ENCODE peak calls at places on chromosome X, in six cellular contexts. One of them, this sample, is unnamed.

GRCh38 chrX:826448-826847 is 195.9 kb downstream of the SHOX start:
- DNase-seq in endothelial cell of umbilical vein: no peak
- DNase-seq in upper lobe of right lung: no peak
- DNase-seq in SJSA1: no peak
- DNase-seq in tibial nerve: no peak
- DNase-seq in A549: no peak
- DNase-seq in this sample: no peak

GRCh38 chrX:13506574-13506973 is 62.8 kb upstream of the EGFL6 start:
- DNase-seq in endothelial cell of umbilical vein: peak; percentile 34
- DNase-seq in upper lobe of right lung: no peak
- DNase-seq in SJSA1: peak; percentile 39
- DNase-seq in tibial nerve: no peak
- DNase-seq in A549: peak; percentile 31
- DNase-seq in this sample: peak; percentile 76

GRCh38 chrX:136975642-136976518 is 57.9 kb downstream of the GPR101 start:
- DNase-seq in endothelial cell of umbilical vein: no peak
- DNase-seq in upper lobe of right lung: no peak
- DNase-seq in SJSA1: no peak
- DNase-seq in tibial nerve: no peak
- DNase-seq in A549: no peak
- DNase-seq in this sample: peak; percentile 96

GRCh38 chrX:114959729-114960128 is 57.7 kb downstream of the IL13RA2 start:
- DNase-seq in endothelial cell of umbilical vein: no peak
- DNase-seq in upper lobe of right lung: no peak
- DNase-seq in SJSA1: no peak
- DNase-seq in tibial nerve: no peak
- DNase-seq in A549: no peak
- DNase-seq in this sample: no peak

GRCh38 chrX:19670854-19671620 is 155.7 kb upstream of the MAP3K15 start:
- DNase-seq in endothelial cell of umbilical vein: peak; percentile 48
- DNase-seq in upper lobe of right lung: no peak
- DNase-seq in SJSA1: peak; percentile 67
- DNase-seq in tibial nerve: peak; percentile 19
- DNase-seq in A549: peak; percentile 55
- DNase-seq in this sample: no peak

GRCh38 chrX:149950681-149951080 is 12.4 kb upstream of the EOLA2 start:
- DNase-seq in endothelial cell of umbilical vein: peak; percentile 62
- DNase-seq in upper lobe of right lung: no peak
- DNase-seq in SJSA1: peak; percentile 40
- DNase-seq in tibial nerve: no peak
- DNase-seq in A549: peak; percentile 40
- DNase-seq in this sample: peak; percentile 64

GRCh38 chrX:149392896-149393295 is 112.2 kb downstream of the IDS start:
- DNase-seq in endothelial cell of umbilical vein: no peak
- DNase-seq in upper lobe of right lung: no peak
- DNase-seq in SJSA1: no peak
- DNase-seq in tibial nerve: no peak
- DNase-seq in A549: no peak
- DNase-seq in this sample: no peak

GRCh38 chrX:12372111-12372510 is 233.8 kb downstream of the FRMPD4 start:
- DNase-seq in endothelial cell of umbilical vein: no peak
- DNase-seq in upper lobe of right lung: no peak
- DNase-seq in SJSA1: no peak
- DNase-seq in tibial nerve: no peak
- DNase-seq in A549: no peak
- DNase-seq in this sample: no peak

GRCh38 chrX:50680990-50681389 is 133.0 kb downstream of the SHROOM4 start:
- DNase-seq in endothelial cell of umbilical vein: peak; percentile 63
- DNase-seq in upper lobe of right lung: no peak
- DNase-seq in SJSA1: no peak
- DNase-seq in tibial nerve: no peak
- DNase-seq in A549: no peak
- DNase-seq in this sample: peak; percentile 9

GRCh38 chrX:15299945-15300851 is 15.2 kb downstream of the ASB11 start:
- DNase-seq in endothelial cell of umbilical vein: peak; percentile 53
- DNase-seq in upper lobe of right lung: no peak
- DNase-seq in SJSA1: no peak
- DNase-seq in tibial nerve: no peak
- DNase-seq in A549: peak; percentile 25
- DNase-seq in this sample: peak; percentile 19

GRCh38 chrX:134144231-134144630 is 92.8 kb upstream of the CCDC160 start:
- DNase-seq in endothelial cell of umbilical vein: peak; percentile 4
- DNase-seq in upper lobe of right lung: no peak
- DNase-seq in SJSA1: no peak
- DNase-seq in tibial nerve: no peak
- DNase-seq in A549: peak; percentile 1
- DNase-seq in this sample: peak; percentile 36

GRCh38 chrX:73401591-73402266 is 45.1 kb upstream of the CDX4 start:
- DNase-seq in endothelial cell of umbilical vein: no peak
- DNase-seq in upper lobe of right lung: no peak
- DNase-seq in SJSA1: no peak
- DNase-seq in tibial nerve: no peak
- DNase-seq in A549: no peak
- DNase-seq in this sample: no peak

GRCh38 chrX:18616688-18617087 is 55.2 kb downstream of the RS1 start:
- DNase-seq in endothelial cell of umbilical vein: no peak
- DNase-seq in upper lobe of right lung: no peak
- DNase-seq in SJSA1: no peak
- DNase-seq in tibial nerve: no peak
- DNase-seq in A549: no peak
- DNase-seq in this sample: no peak

GRCh38 chrX:11352296-11352741 is 59.1 kb downstream of the AMELX start:
- DNase-seq in endothelial cell of umbilical vein: no peak
- DNase-seq in upper lobe of right lung: no peak
- DNase-seq in SJSA1: no peak
- DNase-seq in tibial nerve: no peak
- DNase-seq in A549: no peak
- DNase-seq in this sample: no peak

GRCh38 chrX:47796433-47796906 is 40.2 kb upstream of the ZNF81 start:
- DNase-seq in endothelial cell of umbilical vein: no peak
- DNase-seq in upper lobe of right lung: no peak
- DNase-seq in SJSA1: no peak
- DNase-seq in tibial nerve: no peak
- DNase-seq in A549: no peak
- DNase-seq in this sample: no peak

GRCh38 chrX:96591418-96591817 is 93.2 kb upstream of the DIAPH2 start:
- DNase-seq in endothelial cell of umbilical vein: no peak
- DNase-seq in upper lobe of right lung: no peak
- DNase-seq in SJSA1: no peak
- DNase-seq in tibial nerve: no peak
- DNase-seq in A549: no peak
- DNase-seq in this sample: no peak

GRCh38 chrX:120625366-120625765 is 4.5 kb downstream of the C1GALT1C1 start:
- DNase-seq in endothelial cell of umbilical vein: no peak
- DNase-seq in upper lobe of right lung: no peak
- DNase-seq in SJSA1: no peak
- DNase-seq in tibial nerve: no peak
- DNase-seq in A549: no peak
- DNase-seq in this sample: no peak

GRCh38 chrX:12563121-12563520 is 228.1 kb upstream of the PRPS2 start:
- DNase-seq in endothelial cell of umbilical vein: no peak
- DNase-seq in upper lobe of right lung: no peak
- DNase-seq in SJSA1: no peak
- DNase-seq in tibial nerve: no peak
- DNase-seq in A549: no peak
- DNase-seq in this sample: no peak

GRCh38 chrX:105820247-105820646 is 2.1 kb upstream of the NRK start:
- DNase-seq in endothelial cell of umbilical vein: no peak
- DNase-seq in upper lobe of right lung: no peak
- DNase-seq in SJSA1: no peak
- DNase-seq in tibial nerve: no peak
- DNase-seq in A549: no peak
- DNase-seq in this sample: no peak

GRCh38 chrX:12973561-12974216 is 1.2 kb upstream of the TMSB4X start:
- DNase-seq in endothelial cell of umbilical vein: peak; percentile 37
- DNase-seq in upper lobe of right lung: peak; percentile 64
- DNase-seq in SJSA1: no peak
- DNase-seq in tibial nerve: no peak
- DNase-seq in A549: no peak
- DNase-seq in this sample: peak; percentile 70

GRCh38 chrX:129772796-129773431 is 6.8 kb upstream of the SASH3 start:
- DNase-seq in endothelial cell of umbilical vein: no peak
- DNase-seq in upper lobe of right lung: peak; percentile 88
- DNase-seq in SJSA1: no peak
- DNase-seq in tibial nerve: no peak
- DNase-seq in A549: no peak
- DNase-seq in this sample: no peak

GRCh38 chrX:55033429-55033828 is 2.7 kb upstream of the ALAS2 start:
- DNase-seq in endothelial cell of umbilical vein: no peak
- DNase-seq in upper lobe of right lung: no peak
- DNase-seq in SJSA1: no peak
- DNase-seq in tibial nerve: no peak
- DNase-seq in A549: no peak
- DNase-seq in this sample: no peak

GRCh38 chrX:19839770-19840254 is 47.6 kb downstream of the SH3KBP1 start:
- DNase-seq in endothelial cell of umbilical vein: no peak
- DNase-seq in upper lobe of right lung: no peak
- DNase-seq in SJSA1: no peak
- DNase-seq in tibial nerve: no peak
- DNase-seq in A549: no peak
- DNase-seq in this sample: no peak

GRCh38 chrX:112844250-112844649 is 3.6 kb upstream of the AMOT start:
- DNase-seq in endothelial cell of umbilical vein: no peak
- DNase-seq in upper lobe of right lung: no peak
- DNase-seq in SJSA1: no peak
- DNase-seq in tibial nerve: no peak
- DNase-seq in A549: no peak
- DNase-seq in this sample: no peak

GRCh38 chrX:29461039-29461438 is 754.3 kb upstream of the MAGEB2 start:
- DNase-seq in endothelial cell of umbilical vein: no peak
- DNase-seq in upper lobe of right lung: no peak
- DNase-seq in SJSA1: no peak
- DNase-seq in tibial nerve: no peak
- DNase-seq in A549: no peak
- DNase-seq in this sample: no peak

GRCh38 chrX:68433981-68434299 is 645 bp upstream of the OPHN1 start:
- DNase-seq in endothelial cell of umbilical vein: no peak
- DNase-seq in upper lobe of right lung: no peak
- DNase-seq in SJSA1: no peak
- DNase-seq in tibial nerve: no peak
- DNase-seq in A549: no peak
- DNase-seq in this sample: no peak
- H3K4me3 ChIP-seq in endothelial cell of umbilical vein: peak overlapping the region; percentile 59
- H3K4me3 ChIP-seq in upper lobe of right lung: peak overlapping the region; percentile 67
- H3K4me3 ChIP-seq in SJSA1: peak overlapping the region; percentile 53
- H3K4me3 ChIP-seq in tibial nerve: peak overlapping the region; percentile 71
- H3K4me3 ChIP-seq in A549: peak overlapping the region; percentile 60
- H3K4me3 ChIP-seq in this sample: peak overlapping the region; percentile 55

DNA sequence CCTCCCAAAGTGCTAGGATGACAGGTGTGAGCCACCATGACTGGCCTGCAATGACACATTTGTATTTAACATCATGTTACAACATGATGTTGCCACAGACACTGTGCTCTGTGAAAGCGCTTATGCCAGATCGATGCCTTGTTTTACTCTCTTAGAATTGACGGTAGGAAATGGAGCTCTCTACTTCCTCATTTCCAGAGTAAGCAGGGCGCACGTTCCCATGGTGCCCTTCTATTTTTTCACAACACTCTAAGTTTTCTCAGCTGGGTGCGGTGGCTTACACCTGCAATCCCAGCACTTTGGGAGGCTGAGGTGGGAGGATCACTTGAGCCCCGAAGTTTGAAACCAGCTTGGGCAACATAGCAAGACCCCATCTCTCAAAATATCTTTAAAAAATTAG is 60.7 kb upstream of the DHRSX start:
- DNase-seq in endothelial cell of umbilical vein: no peak
- DNase-seq in upper lobe of right lung: no peak
- DNase-seq in SJSA1: no peak
- DNase-seq in tibial nerve: no peak
- DNase-seq in A549: no peak
- DNase-seq in this sample: no peak
- H3K4me1 ChIP-seq in endothelial cell of umbilical vein: no peaks in the 10 kb centered on the region
- H3K4me1 ChIP-seq in upper lobe of right lung: no peaks in the 10 kb centered on the region
- H3K4me1 ChIP-seq in SJSA1: no peaks in the 10 kb centered on the region
- H3K4me1 ChIP-seq in tibial nerve: no peaks in the 10 kb centered on the region
- H3K4me1 ChIP-seq in A549: peaks cover 12% of the 10 kb centered on the region
- H3K4me1 ChIP-seq in this sample: peaks cover 9% of the 10 kb centered on the region

DNA sequence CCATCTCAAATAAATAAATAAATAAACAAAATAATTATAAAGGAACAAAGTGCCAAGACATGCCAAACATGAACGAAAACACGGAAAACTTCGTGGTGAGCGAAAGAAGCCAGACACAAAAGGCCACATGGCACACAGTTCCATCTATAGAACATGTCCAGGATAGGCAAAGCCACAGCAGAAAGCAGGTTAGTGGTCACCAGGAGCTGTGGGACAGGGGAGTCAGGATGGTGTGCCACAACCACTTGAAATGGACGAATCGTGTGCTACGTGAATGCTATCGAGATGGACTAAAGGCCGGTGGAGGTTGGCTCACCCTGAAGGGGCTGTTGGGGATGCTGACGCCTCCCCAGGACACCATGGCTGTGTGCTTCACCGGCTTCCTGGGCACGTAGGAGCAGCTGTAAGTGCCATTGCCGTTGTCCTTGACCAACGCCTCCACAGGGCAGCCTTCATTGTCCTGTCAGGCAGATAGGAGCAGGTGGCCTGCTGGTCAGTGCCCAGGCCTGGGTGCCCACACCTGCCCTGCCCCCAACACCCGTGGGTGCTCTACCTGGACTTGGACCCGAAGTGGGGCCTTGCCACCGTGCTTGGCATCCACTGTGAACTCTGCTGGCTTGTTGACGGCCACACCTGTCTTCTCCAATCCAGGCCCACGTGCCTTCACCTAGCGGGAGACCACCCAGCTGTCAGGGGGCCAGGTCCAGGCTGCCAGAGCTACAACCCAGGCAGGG is 10.6 kb downstream of the FLNA start:
- DNase-seq in endothelial cell of umbilical vein: no peak
- DNase-seq in upper lobe of right lung: no peak
- DNase-seq in SJSA1: no peak
- DNase-seq in tibial nerve: no peak
- DNase-seq in A549: no peak
- DNase-seq in this sample: no peak
- H3K9me3 ChIP-seq in endothelial cell of umbilical vein: no peaks in the 10 kb centered on the region
- H3K9me3 ChIP-seq in upper lobe of right lung: no peaks in the 10 kb centered on the region
- H3K9me3 ChIP-seq in SJSA1: no peaks in the 10 kb centered on the region
- H3K9me3 ChIP-seq in tibial nerve: no peaks in the 10 kb centered on the region
- H3K9me3 ChIP-seq in A549: no peaks in the 10 kb centered on the region
- H3K9me3 ChIP-seq in this sample: no peaks in the 10 kb centered on the region

GRCh38 chrX:40156472-40157227 is 58.9 kb upstream of the BCOR start:
- DNase-seq in endothelial cell of umbilical vein: no peak
- DNase-seq in upper lobe of right lung: no peak
- DNase-seq in SJSA1: no peak
- DNase-seq in tibial nerve: no peak
- DNase-seq in A549: no peak
- DNase-seq in this sample: no peak

GRCh38 chrX:40155617-40156471 is 58.1 kb upstream of the BCOR start:
- DNase-seq in endothelial cell of umbilical vein: no peak
- DNase-seq in upper lobe of right lung: no peak
- DNase-seq in SJSA1: no peak
- DNase-seq in tibial nerve: no peak
- DNase-seq in A549: peak; percentile 32
- DNase-seq in this sample: no peak

GRCh38 chrX:40154853-40155616 is 57.3 kb upstream of the BCOR start:
- DNase-seq in endothelial cell of umbilical vein: peak; percentile 63
- DNase-seq in upper lobe of right lung: peak; percentile 77
- DNase-seq in SJSA1: no peak
- DNase-seq in tibial nerve: no peak
- DNase-seq in A549: peak; percentile 44
- DNase-seq in this sample: peak; percentile 3

GRCh38 chrX:40158036-40158706 is 60.4 kb upstream of the BCOR start:
- DNase-seq in endothelial cell of umbilical vein: no peak
- DNase-seq in upper lobe of right lung: peak; percentile 72
- DNase-seq in SJSA1: no peak
- DNase-seq in tibial nerve: no peak
- DNase-seq in A549: peak; percentile 70
- DNase-seq in this sample: no peak

GRCh38 chrX:40157228-40158035 is 59.7 kb upstream of the BCOR start:
- DNase-seq in endothelial cell of umbilical vein: no peak
- DNase-seq in upper lobe of right lung: no peak
- DNase-seq in SJSA1: no peak
- DNase-seq in tibial nerve: no peak
- DNase-seq in A549: no peak
- DNase-seq in this sample: peak; percentile 62
- H3K4me3 ChIP-seq in endothelial cell of umbilical vein: peak overlapping the region; percentile 51
- H3K4me3 ChIP-seq in upper lobe of right lung: peak overlapping the region; percentile 48
- H3K4me3 ChIP-seq in SJSA1: peak overlapping the region; percentile 49
- H3K4me3 ChIP-seq in tibial nerve: peak overlapping the region; percentile 57
- H3K4me3 ChIP-seq in A549: peak overlapping the region; percentile 43
- H3K4me3 ChIP-seq in this sample: peak overlapping the region; percentile 32